ENCODE peak calls at places on chromosome 13, in eight cellular contexts. L, C, N, P, F, D, Z and Y are unnamed samples.

GRCh38 chr13:113490496-113491417 is at the start of gene DCUN1D2:
- DNase-seq in C (peak), D (peak), P (peak), L (peak), N (peak), F (peak), Z (peak), Y (peak)

GRCh38 chr13:98214008-98214643 is 37.1 kb upstream of the RNF113B start:
- DNase-seq in D (peak), P (peak), L (no peak), Z (peak), C (no peak), F (no peak), N (peak), Y (peak)

GRCh38 chr13:113486698-113487097 is 3.8 kb downstream of the DCUN1D2 start:
- DNase-seq in Z (no peak), C (no peak), D (no peak), F (no peak), L (no peak), P (no peak), N (no peak), Y (no peak)

GRCh38 chr13:106390360-106390759 is 145.1 kb downstream of the EFNB2 start:
- DNase-seq in C (no peak), Z (no peak), P (no peak), F (no peak), D (no peak), L (no peak), N (no peak), Y (no peak)

GRCh38 chr13:50527612-50528509 is 315.6 kb downstream of the DLEU7 start:
- DNase-seq in C (no peak), L (peak), Z (no peak), P (no peak), F (no peak), N (no peak), D (no peak), Y (no peak)

GRCh38 chr13:98843482-98843877 is 91.0 kb upstream of the SLC15A1 start:
- DNase-seq in N (no peak), C (no peak), D (no peak), Z (no peak), L (no peak), F (no peak), P (no peak), Y (no peak)

GRCh38 chr13:64725492-64725891 is 2504.6 kb downstream of the PCDH9 start:
- DNase-seq in L (no peak), C (no peak), Z (no peak), N (no peak), F (no peak), P (no peak), D (no peak), Y (no peak)

GRCh38 chr13:61339054-61339621 is 76.5 kb downstream of the PCDH20 start:
- DNase-seq in P (peak), Z (no peak), D (no peak), L (no peak), N (no peak), F (no peak), C (no peak), Y (no peak)

GRCh38 chr13:39317284-39317683 is 279.0 kb downstream of the NHLRC3 start:
- DNase-seq in P (no peak), D (no peak), Z (peak), F (no peak), N (no peak), L (no peak), C (peak), Y (no peak)

GRCh38 chr13:20609145-20609544 is 42.2 kb downstream of the IFT88 start:
- DNase-seq in C (peak), F (no peak), D (no peak), Z (peak), P (no peak), N (no peak), L (no peak), Y (no peak)

GRCh38 chr13:34469212-34469983 is 472.7 kb upstream of the NBEA start:
- DNase-seq in L (no peak), D (no peak), C (peak), P (no peak), Z (peak), F (no peak), N (no peak), Y (no peak)

GRCh38 chr13:52141299-52141698 is 12.4 kb upstream of the NEK5 start:
- DNase-seq in F (no peak), N (no peak), C (no peak), L (no peak), Z (no peak), P (no peak), D (no peak), Y (no peak)

GRCh38 chr13:113927661-113928581 is 46.0 kb downstream of the C13orf46 start:
- DNase-seq in P (peak), N (peak), Z (peak), D (no peak), L (no peak), C (peak), F (no peak), Y (no peak)

GRCh38 chr13:77362166-77362565 is 35.3 kb upstream of the MYCBP2 start:
- DNase-seq in C (no peak), L (no peak), N (no peak), D (no peak), Z (no peak), F (no peak), P (no peak), Y (no peak)

GRCh38 chr13:94251801-94252200 is 227.7 kb downstream of the DCT start:
- DNase-seq in F (no peak), P (no peak), Z (peak), L (no peak), D (no peak), N (no peak), C (no peak), Y (no peak)

GRCh38 chr13:45473627-45474026 is 8.9 kb downstream of the COG3 start:
- DNase-seq in F (no peak), C (no peak), Z (no peak), P (no peak), D (no peak), L (peak), N (no peak), Y (no peak)

GRCh38 chr13:98761126-98761978 is 8.9 kb upstream of the SLC15A1 start:
- DNase-seq in C (peak), L (no peak), D (no peak), Z (peak), F (no peak), N (no peak), P (no peak), Y (no peak)

GRCh38 chr13:24670927-24671326 is 9.3 kb upstream of the ATP12A start:
- DNase-seq in L (peak), Z (no peak), N (no peak), F (no peak), P (peak), C (peak), D (no peak), Y (peak)

GRCh38 chr13:105368781-105369180 is 1166.7 kb downstream of the EFNB2 start:
- DNase-seq in C (no peak), D (no peak), N (no peak), F (no peak), Z (no peak), L (no peak), P (no peak), Y (no peak)

GRCh38 chr13:66296875-66297274 is 933.3 kb downstream of the PCDH9 start:
- DNase-seq in C (no peak), D (no peak), Z (no peak), P (no peak), F (no peak), N (no peak), L (no peak), Y (no peak)

DNA sequence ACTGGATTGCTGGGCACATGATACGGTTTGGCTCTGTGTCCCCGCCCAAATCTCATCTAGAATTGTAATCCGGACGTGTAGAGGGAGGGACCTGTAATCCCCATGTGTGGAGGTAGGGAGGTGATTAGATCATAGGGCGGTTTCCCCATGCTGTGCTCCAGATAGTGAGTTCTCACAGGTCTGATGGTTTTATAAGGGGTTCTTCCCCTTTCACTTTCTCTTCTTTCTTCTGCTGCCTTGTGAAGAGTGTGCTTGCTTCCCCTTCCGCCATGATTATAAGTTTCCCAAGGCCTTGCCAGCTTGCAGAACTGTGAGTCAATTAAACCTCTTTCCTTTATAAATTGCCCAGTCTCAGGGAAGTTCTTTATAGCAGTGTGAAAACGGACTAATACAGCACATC is 32.6 kb upstream of the MTIF3 start:
- DNase-seq in F (no peak), L (no peak), C (no peak), Z (no peak), P (no peak), D (no peak), N (no peak), Y (no peak)
- TF ChIP-seq CTCF in F (no peak), L (no peak), C (no peak), Z (no peak), P (no peak), D (no peak), N (no peak), Y (no peak)

DNA sequence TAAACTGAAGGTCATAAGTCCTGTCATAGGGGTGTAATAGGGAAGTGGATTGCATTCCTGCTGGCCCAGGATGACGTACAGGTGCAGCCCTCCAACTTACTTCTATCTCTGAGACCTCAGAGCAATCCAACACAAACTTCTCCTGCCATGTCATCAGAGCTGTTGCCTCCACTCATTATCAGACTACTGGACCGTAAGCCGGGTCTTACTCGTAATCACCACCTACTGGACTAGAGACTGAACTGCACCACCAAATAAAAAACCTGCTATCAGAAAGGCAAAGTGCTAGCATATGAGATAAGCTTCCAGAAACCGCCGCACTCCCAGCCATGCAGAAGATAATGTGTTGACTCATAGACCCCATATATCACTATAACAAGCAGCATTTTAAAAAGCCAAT is 102.1 kb downstream of the SLITRK1 start:
- DNase-seq in Z (peak), P (no peak), L (peak), F (no peak), N (no peak), C (peak), D (no peak), Y (peak)
- TF ChIP-seq CTCF in Z (peak), P (no peak), L (peak), F (no peak), N (no peak), C (peak), D (peak), Y (peak)

GRCh38 chr13:33373624-33374023 is 88.1 kb upstream of the STARD13 start:
- DNase-seq in Z (no peak), C (no peak), D (no peak), P (no peak), N (no peak), L (no peak), F (no peak), Y (no peak)
- TF ChIP-seq CTCF in Z (no peak), C (no peak), D (no peak), P (no peak), N (no peak), L (no peak), F (no peak), Y (no peak)

DNA sequence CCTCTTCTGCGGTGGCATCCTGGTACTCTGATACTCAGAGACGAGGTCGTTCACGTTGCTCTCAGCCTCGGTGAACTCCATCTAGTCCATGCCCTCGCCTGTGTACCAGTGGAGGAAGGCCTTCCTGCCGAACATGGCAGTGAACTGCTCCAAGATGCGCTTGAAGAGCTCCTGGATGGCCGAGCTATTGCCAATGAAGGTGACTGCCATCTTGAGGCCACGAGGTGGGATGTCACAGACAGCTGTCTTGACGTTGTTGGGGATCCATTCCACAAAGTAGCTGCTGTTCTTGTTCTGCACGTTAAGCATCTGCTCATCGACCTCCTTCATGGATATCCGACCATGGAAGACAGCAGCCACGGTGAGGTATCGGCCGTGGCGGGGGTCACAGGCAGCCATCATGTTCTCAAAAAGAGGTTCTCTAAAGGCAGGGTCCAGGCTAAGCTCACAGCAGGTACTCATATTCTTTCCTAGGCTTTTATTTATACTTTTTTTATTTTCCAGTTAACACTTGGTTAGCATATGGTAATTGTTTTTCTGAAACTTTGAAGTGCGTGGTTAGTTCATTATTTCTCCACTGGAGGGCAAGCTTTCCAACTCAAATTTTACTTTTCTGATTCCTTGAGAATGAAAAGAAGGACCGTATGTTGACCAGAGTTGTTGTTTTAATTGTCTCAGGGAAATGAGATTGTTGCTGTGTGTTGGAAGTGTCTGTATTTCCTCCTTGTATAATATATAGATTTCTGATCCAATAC is 72.4 kb upstream of the RGCC start:
- DNase-seq in F (no peak), P (no peak), D (no peak), C (peak), N (no peak), Z (no peak), L (peak), Y (no peak)
- TF ChIP-seq CTCF in F (peak), P (no peak), D (peak), C (peak), N (peak), Z (peak), L (peak), Y (no peak)

DNA sequence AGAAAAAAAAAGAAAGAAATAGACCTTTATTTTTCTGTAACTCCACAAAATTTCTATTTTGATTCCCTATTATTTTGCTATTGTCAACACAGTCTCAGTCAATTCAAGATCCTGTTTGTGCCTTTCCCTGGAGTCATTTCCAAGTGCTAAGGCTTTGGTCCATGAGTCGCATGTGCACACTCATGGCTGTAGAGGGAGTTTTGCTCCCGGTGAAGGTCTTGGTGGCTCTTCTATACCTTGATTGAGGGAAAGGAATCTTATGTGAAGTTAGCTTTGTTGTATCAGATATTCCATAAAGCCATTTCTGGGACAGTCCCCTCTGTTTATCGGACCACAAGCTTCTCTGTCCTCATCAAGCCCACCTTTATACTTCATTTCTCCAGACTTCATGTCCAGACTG is 58.7 kb upstream of the ALOX5AP start:
- DNase-seq in N (no peak), Z (no peak), P (no peak), F (no peak), D (no peak), L (peak), C (peak), Y (no peak)
- TF ChIP-seq CTCF in N (no peak), Z (peak), P (no peak), F (no peak), D (no peak), L (peak), C (no peak), Y (peak)

GRCh38 chr13:47005761-47006414 is 109.0 kb upstream of the HTR2A start:
- DNase-seq in N (no peak), F (no peak), D (no peak), L (no peak), Z (no peak), C (no peak), P (no peak), Y (no peak)

GRCh38 chr13:47000166-47000565 is 103.3 kb upstream of the HTR2A start:
- DNase-seq in P (no peak), L (no peak), N (no peak), D (no peak), Z (peak), F (no peak), C (peak), Y (no peak)

GRCh38 chr13:47004552-47004951 is 107.7 kb upstream of the HTR2A start:
- DNase-seq in F (no peak), C (peak), L (no peak), Z (no peak), N (no peak), P (no peak), D (no peak), Y (no peak)

GRCh38 chr13:47008318-47008717 is 111.5 kb upstream of the HTR2A start:
- DNase-seq in N (no peak), C (no peak), Z (no peak), L (peak), P (no peak), D (no peak), F (no peak), Y (no peak)

DNA sequence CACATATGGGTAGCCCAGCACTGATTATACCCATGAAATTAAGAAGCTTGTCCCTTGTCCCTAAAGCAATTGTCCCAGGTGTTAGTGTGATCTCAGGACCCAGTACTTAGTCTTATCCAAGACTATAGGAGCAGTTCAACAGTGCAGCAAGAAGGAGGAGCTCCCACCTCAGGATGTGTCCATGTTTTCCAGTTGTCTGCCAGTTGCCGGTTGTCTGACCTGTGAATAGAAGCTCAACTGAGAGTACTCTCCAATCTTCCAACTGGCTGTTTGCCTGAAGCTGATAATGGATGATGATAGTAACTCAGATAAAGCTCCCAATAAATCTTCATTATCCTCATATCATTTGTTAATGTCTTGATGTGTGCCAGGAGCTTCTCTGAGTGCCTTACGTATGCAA is 107.2 kb upstream of the HTR2A start:
- DNase-seq in C (peak), Z (peak), N (no peak), L (no peak), D (no peak), F (no peak), P (no peak), Y (no peak)
- TF ChIP-seq CTCF in C (no peak), Z (no peak), N (no peak), L (peak), D (no peak), F (no peak), P (no peak), Y (no peak)

DNA sequence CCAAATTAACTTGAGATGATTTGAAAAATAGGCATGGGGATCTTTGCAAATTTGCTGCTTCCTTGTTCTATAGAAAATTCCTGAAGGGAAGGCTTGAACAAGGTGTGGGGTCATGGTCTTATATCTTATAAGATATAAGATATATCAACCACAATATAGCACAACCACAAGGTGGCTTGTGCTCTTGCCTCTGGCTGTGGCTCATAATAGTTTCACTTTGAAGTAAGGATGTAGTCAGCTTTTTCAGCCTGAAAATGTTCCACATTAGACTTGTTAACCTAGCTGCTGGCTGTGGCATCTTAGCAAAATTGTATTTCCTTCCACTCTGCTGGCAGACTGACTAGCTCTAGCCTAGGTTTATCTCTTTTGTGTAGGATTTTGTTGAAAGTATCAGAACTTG is 169.7 kb downstream of the KLF5 start:
- DNase-seq in C (peak), F (no peak), N (no peak), D (no peak), L (no peak), Z (no peak), P (no peak), Y (no peak)
- TF ChIP-seq CTCF in C (peak), F (no peak), N (no peak), D (no peak), L (no peak), Z (no peak), P (no peak), Y (no peak)

GRCh38 chr13:79060216-79060615 is 345.8 kb downstream of the RBM26 start:
- DNase-seq in N (no peak), C (no peak), F (no peak), L (no peak), P (no peak), Z (no peak), D (no peak), Y (no peak)
- TF ChIP-seq CTCF in N (no peak), C (no peak), F (no peak), L (no peak), P (no peak), Z (no peak), D (peak), Y (no peak)